ENCODE peak calls at places on chromosomes 11 and 22, in six cellular contexts. B is GM12878, F is H1, U is HCT116, V is stomach, G is transverse colon. L is an unnamed sample.

GRCh38 chr11:32902089-32902665 is 9.6 kb downstream of the QSER1 start:
- DNase-seq in B (no peak), F (peak; percentile 38), U (no peak), V (no peak), G (no peak), L (no peak)

GRCh38 chr11:61022311-61023085 is 51.0 kb downstream of the CD6 start:
- DNase-seq in B (no peak), F (no peak), U (no peak), V (no peak), G (no peak), L (no peak)

GRCh38 chr11:130817608-130817944 is 98.7 kb downstream of the SNX19 start:
- DNase-seq in B (no peak), F (no peak), U (no peak), V (no peak), G (no peak), L (no peak)

GRCh38 chr11:70120674-70121073 is 42.6 kb downstream of the ANO1 start:
- DNase-seq in B (no peak), F (no peak), U (no peak), V (no peak), G (no peak), L (no peak)

GRCh38 chr11:75430692-75431532 is 2.1 kb downstream of the KLHL35 start:
- DNase-seq in B (no peak), F (no peak), U (no peak), V (no peak), G (no peak), L (no peak)

GRCh38 chr11:7098235-7098832 is 9.5 kb downstream of the RBMXL2 start:
- DNase-seq in B (peak; percentile 40), F (no peak), U (peak; percentile 50), V (no peak), G (no peak), L (no peak)

GRCh38 chr11:67352546-67353316 is 615 bp downstream of the POLD4 start:
- DNase-seq in B (no peak), F (no peak), U (no peak), V (peak; percentile 59), G (peak; percentile 72), L (no peak)

GRCh38 chr11:93849751-93850584 is 450 bp downstream of the VSTM5 start:
- DNase-seq in B (no peak), F (peak; percentile 58), U (no peak), V (peak; percentile 71), G (peak; percentile 65), L (no peak)

GRCh38 chr22:28237092-28237491 is 318.0 kb upstream of the PITPNB start:
- DNase-seq in B (no peak), F (no peak), U (no peak), V (no peak), G (no peak), L (no peak)

GRCh38 chr11:61881397-61881796 is 9.9 kb downstream of the FADS3 start:
- DNase-seq in B (no peak), F (no peak), U (no peak), V (no peak), G (no peak), L (no peak)

GRCh38 chr11:130603585-130603906 is 155.1 kb downstream of the ADAMTS15 start:
- DNase-seq in B (no peak), F (no peak), U (no peak), V (no peak), G (peak; percentile 21), L (no peak)

GRCh38 chr11:131331546-131331945 is 38.9 kb upstream of the NTM start:
- DNase-seq in B (no peak), F (no peak), U (no peak), V (no peak), G (no peak), L (no peak)

GRCh38 chr11:8988329-8989234 is 15.2 kb downstream of the NRIP3 start:
- DNase-seq in B (no peak), F (no peak), U (no peak), V (no peak), G (no peak), L (no peak)

GRCh38 chr11:3890806-3891205 is 35.3 kb downstream of the STIM1 start:
- DNase-seq in B (no peak), F (no peak), U (no peak), V (no peak), G (no peak), L (no peak)

GRCh38 chr11:70567680-70568503 is 169.6 kb downstream of the CTTN start:
- DNase-seq in B (no peak), F (no peak), U (no peak), V (no peak), G (peak; percentile 74), L (no peak)

GRCh38 chr11:8204596-8204995 is 35.8 kb upstream of the RIC3 start:
- DNase-seq in B (no peak), F (peak; percentile 33), U (no peak), V (no peak), G (no peak), L (no peak)

DNA sequence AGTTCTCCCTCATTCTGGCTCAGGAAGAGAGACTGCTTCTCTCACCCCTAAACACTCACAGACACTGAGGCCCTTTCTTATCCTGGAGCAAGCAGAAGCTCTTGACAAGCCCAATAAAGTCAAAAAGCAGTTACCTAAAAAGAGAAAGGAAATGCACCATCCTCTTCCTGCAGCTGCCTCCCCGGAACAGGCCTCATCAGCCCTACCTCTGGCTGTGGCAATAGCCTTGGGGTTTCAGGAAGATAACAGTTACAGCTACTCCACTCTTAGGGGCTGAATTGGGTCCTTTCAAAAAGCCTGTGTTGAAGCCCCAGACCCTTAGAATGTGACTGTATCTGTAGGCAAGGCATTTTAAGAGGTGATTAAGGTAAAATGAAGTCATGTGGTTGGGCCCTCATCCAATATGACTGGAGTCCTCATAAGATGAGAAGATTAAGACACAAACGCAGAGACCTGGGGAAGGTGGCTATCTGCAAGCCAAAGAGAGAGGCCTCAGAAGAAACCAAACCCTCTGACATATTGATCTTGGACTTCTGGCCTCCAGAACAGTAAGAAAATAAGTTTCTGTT is 3.5 kb upstream of the LGALS12 start:
- DNase-seq in B (no peak), F (no peak), U (no peak), V (no peak), G (no peak), L (no peak)
- TF ChIP-seq POLR2AphosphoS5 in B (no peak), F (no peak), U (no peak), V (no peak), G (no peak), L (no peak)

GRCh38 chr22:20654343-20655208 is 119.3 kb upstream of the SERPIND1 start:
- DNase-seq in B (no peak), F (peak; percentile 34), U (no peak), V (no peak), G (no peak), L (no peak)

GRCh38 chr22:20655623-20656022 is 118.3 kb upstream of the SERPIND1 start:
- DNase-seq in B (no peak), F (no peak), U (no peak), V (no peak), G (no peak), L (no peak)

GRCh38 chr22:20656902-20657836 is 116.7 kb upstream of the SERPIND1 start:
- DNase-seq in B (no peak), F (peak; percentile 16), U (peak; percentile 6), V (no peak), G (no peak), L (no peak)

GRCh38 chr22:20657963-20658362 is 116.0 kb upstream of the SERPIND1 start:
- DNase-seq in B (no peak), F (peak; percentile 4), U (no peak), V (no peak), G (no peak), L (no peak)

DNA sequence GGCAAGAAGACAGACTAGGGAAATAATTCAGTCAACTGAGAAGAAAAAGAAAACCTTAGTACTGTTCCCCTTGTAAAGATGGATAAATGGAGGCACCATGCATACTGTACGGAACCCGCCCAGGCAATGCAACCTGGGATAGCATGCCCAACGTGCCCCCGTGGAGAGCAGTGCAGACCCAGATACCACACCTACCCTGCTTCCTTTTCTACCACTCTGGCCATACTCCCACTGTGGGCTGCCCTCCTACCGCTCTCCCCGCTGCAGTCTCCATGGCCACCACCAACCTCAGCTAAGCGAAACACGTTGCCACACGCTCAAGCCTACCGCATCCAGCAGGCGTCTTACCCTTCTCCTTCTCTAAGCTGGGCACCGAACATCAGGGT is 117.4 kb upstream of the SERPIND1 start:
- DNase-seq in B (no peak), F (peak; percentile 38), U (no peak), V (no peak), G (no peak), L (no peak)
- TF ChIP-seq POLR2A in B (no peak), F (no peak), U (no peak), V (no peak), G (no peak), L (no peak)

GRCh38 chr22:42432020-42432596 is at the start of gene NFAM1:
- DNase-seq in B (no peak), F (no peak), U (no peak), V (peak; percentile 44), G (peak; percentile 30), L (no peak)

GRCh38 chr22:42428760-42429159 is 3.4 kb downstream of the NFAM1 start:
- DNase-seq in B (no peak), F (no peak), U (no peak), V (no peak), G (no peak), L (no peak)

GRCh38 chr22:42432818-42433217 is 615 bp upstream of the NFAM1 start:
- DNase-seq in B (no peak), F (no peak), U (no peak), V (no peak), G (no peak), L (no peak)

GRCh38 chr22:42431401-42432019 is 693 bp downstream of the NFAM1 start:
- DNase-seq in B (no peak), F (no peak), U (no peak), V (no peak), G (no peak), L (no peak)

GRCh38 chr22:42430486-42431125 is 1.6 kb downstream of the NFAM1 start:
- DNase-seq in B (no peak), F (no peak), U (no peak), V (no peak), G (no peak), L (no peak)
- TF ChIP-seq POLR2AphosphoS5 in B (no peak), F (no peak), U (no peak), V (no peak), G (no peak), L (no peak)

DNA sequence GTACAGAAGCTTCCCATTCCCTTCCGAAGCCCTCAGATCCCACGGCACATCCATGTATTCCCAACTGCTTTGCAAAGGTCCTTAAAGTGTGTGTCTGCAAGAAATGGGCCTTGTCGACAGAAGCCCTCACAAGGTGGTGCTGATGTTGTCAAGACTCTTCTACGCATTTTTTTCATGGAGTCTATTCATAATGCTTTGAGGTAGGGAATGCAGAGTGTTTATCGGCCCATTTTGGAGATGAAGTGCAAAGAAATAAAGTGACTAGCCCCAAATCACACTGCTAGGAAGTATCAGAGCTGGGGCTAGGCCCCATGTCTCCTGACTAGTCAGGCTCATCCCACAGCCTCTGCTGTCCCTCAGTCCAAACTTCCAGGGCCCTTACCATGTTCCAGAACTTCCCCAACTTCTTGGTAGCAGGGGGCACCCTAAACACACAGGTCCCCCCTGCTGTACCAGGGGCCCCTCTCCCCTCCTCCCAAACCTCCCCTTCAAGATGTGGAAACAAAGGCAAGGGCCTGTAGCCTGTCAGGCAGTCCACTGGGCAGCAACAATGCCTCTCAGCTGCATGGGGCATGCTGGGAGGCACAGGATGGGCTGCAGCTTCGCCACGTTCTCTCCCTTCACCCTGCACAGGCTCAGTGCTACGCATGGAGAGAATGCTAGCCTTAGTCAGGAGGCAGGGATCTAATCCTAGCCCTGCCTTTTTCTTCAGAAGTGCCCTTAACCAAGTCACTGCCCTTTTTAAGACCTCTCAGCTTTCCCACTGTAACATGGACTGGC is 7.8 kb downstream of the IL18BP start:
- DNase-seq in B (no peak), F (no peak), U (no peak), V (no peak), G (no peak), L (no peak)
- TF ChIP-seq POLR2A in B (peak; percentile 29), F (peak; percentile 52), U (no peak), V (no peak), G (no peak), L (no peak)